ENCODE peak calls at places on chromosome 15, in four cellular contexts. One of them, this sample, is unnamed.

GRCh38 chr15:90904746-90905145 is 1.6 kb downstream of the MAN2A2 start:
- DNase-seq in GM12878: no peak
- DNase-seq in HL-60: no peak
- DNase-seq in K562: no peak
- DNase-seq in this sample: no peak

GRCh38 chr15:43281926-43282602 is 15.3 kb upstream of the TGM5 start:
- DNase-seq in GM12878: no peak
- DNase-seq in HL-60: no peak
- DNase-seq in K562: no peak
- DNase-seq in this sample: no peak

GRCh38 chr15:67863442-67863987 is 23.7 kb upstream of the RNU6-1 start:
- DNase-seq in GM12878: peak; percentile 61
- DNase-seq in HL-60: peak; percentile 79
- DNase-seq in K562: peak; percentile 84
- DNase-seq in this sample: peak; percentile 71

GRCh38 chr15:87623832-87624231 is 632.7 kb downstream of the NTRK3 start:
- DNase-seq in GM12878: no peak
- DNase-seq in HL-60: peak; percentile 39
- DNase-seq in K562: peak; percentile 31
- DNase-seq in this sample: no peak

GRCh38 chr15:49103676-49104075 is 51.7 kb downstream of the COPS2 start:
- DNase-seq in GM12878: no peak
- DNase-seq in HL-60: no peak
- DNase-seq in K562: no peak
- DNase-seq in this sample: no peak

GRCh38 chr15:39391230-39391629 is 189.6 kb upstream of the THBS1 start:
- DNase-seq in GM12878: no peak
- DNase-seq in HL-60: no peak
- DNase-seq in K562: no peak
- DNase-seq in this sample: no peak

GRCh38 chr15:43493687-43494472 is 924 bp upstream of the TP53BP1 start:
- DNase-seq in GM12878: no peak
- DNase-seq in HL-60: no peak
- DNase-seq in K562: peak; percentile 25
- DNase-seq in this sample: no peak

GRCh38 chr15:98330258-98330657 is 318.1 kb upstream of the IGF1R start:
- DNase-seq in GM12878: no peak
- DNase-seq in HL-60: no peak
- DNase-seq in K562: no peak
- DNase-seq in this sample: no peak

GRCh38 chr15:27260523-27260922 is 289.5 kb downstream of the GABRG3 start:
- DNase-seq in GM12878: no peak
- DNase-seq in HL-60: no peak
- DNase-seq in K562: no peak
- DNase-seq in this sample: no peak

GRCh38 chr15:57752426-57752825 is 45.9 kb downstream of the POLR2M start:
- DNase-seq in GM12878: no peak
- DNase-seq in HL-60: no peak
- DNase-seq in K562: no peak
- DNase-seq in this sample: no peak

GRCh38 chr15:64137226-64137833 is 14.2 kb upstream of the SNX22 start:
- DNase-seq in GM12878: no peak
- DNase-seq in HL-60: no peak
- DNase-seq in K562: no peak
- DNase-seq in this sample: no peak

GRCh38 chr15:41937568-41937923 is 34.8 kb downstream of the EHD4 start:
- DNase-seq in GM12878: no peak
- DNase-seq in HL-60: no peak
- DNase-seq in K562: no peak
- DNase-seq in this sample: no peak

GRCh38 chr15:41939986-41940385 is 32.4 kb downstream of the EHD4 start:
- DNase-seq in GM12878: no peak
- DNase-seq in HL-60: no peak
- DNase-seq in K562: no peak
- DNase-seq in this sample: no peak

GRCh38 chr15:41941644-41942415 is 30.5 kb downstream of the EHD4 start:
- DNase-seq in GM12878: no peak
- DNase-seq in HL-60: no peak
- DNase-seq in K562: no peak
- DNase-seq in this sample: no peak

GRCh38 chr15:41942886-41943285 is 29.5 kb downstream of the EHD4 start:
- DNase-seq in GM12878: no peak
- DNase-seq in HL-60: no peak
- DNase-seq in K562: no peak
- DNase-seq in this sample: no peak

GRCh38 chr15:41940441-41940857 is 31.9 kb downstream of the EHD4 start:
- DNase-seq in GM12878: no peak
- DNase-seq in HL-60: no peak
- DNase-seq in K562: no peak
- DNase-seq in this sample: no peak
- TF ChIP-seq SPI1 in GM12878: no peak
- TF ChIP-seq SPI1 in HL-60: no peak
- TF ChIP-seq SPI1 in K562: no peak
- TF ChIP-seq SPI1 in this sample: no peak

GRCh38 chr15:101542306-101543025 is 53.0 kb upstream of the PCSK6 start:
- DNase-seq in GM12878: no peak
- DNase-seq in HL-60: no peak
- DNase-seq in K562: no peak
- DNase-seq in this sample: no peak
- TF ChIP-seq SPI1 in GM12878: no peak
- TF ChIP-seq SPI1 in HL-60: no peak
- TF ChIP-seq SPI1 in K562: no peak
- TF ChIP-seq SPI1 in this sample: no peak

GRCh38 chr15:66734961-66735908 is 33.2 kb downstream of the SMAD6 start:
- DNase-seq in GM12878: no peak
- DNase-seq in HL-60: no peak
- DNase-seq in K562: no peak
- DNase-seq in this sample: no peak
- TF ChIP-seq SPI1 in GM12878: no peak
- TF ChIP-seq SPI1 in HL-60: no peak
- TF ChIP-seq SPI1 in K562: no peak
- TF ChIP-seq SPI1 in this sample: no peak

GRCh38 chr15:70752142-70752754 is 11.1 kb downstream of the UACA start:
- DNase-seq in GM12878: no peak
- DNase-seq in HL-60: no peak
- DNase-seq in K562: no peak
- DNase-seq in this sample: no peak

GRCh38 chr15:70750203-70750869 is 13.0 kb downstream of the UACA start:
- DNase-seq in GM12878: no peak
- DNase-seq in HL-60: no peak
- DNase-seq in K562: no peak
- DNase-seq in this sample: no peak

GRCh38 chr15:70757627-70758026 is 5.7 kb downstream of the UACA start:
- DNase-seq in GM12878: no peak
- DNase-seq in HL-60: no peak
- DNase-seq in K562: no peak
- DNase-seq in this sample: no peak

GRCh38 chr15:70754862-70755261 is 8.5 kb downstream of the UACA start:
- DNase-seq in GM12878: no peak
- DNase-seq in HL-60: no peak
- DNase-seq in K562: no peak
- DNase-seq in this sample: no peak

DNA sequence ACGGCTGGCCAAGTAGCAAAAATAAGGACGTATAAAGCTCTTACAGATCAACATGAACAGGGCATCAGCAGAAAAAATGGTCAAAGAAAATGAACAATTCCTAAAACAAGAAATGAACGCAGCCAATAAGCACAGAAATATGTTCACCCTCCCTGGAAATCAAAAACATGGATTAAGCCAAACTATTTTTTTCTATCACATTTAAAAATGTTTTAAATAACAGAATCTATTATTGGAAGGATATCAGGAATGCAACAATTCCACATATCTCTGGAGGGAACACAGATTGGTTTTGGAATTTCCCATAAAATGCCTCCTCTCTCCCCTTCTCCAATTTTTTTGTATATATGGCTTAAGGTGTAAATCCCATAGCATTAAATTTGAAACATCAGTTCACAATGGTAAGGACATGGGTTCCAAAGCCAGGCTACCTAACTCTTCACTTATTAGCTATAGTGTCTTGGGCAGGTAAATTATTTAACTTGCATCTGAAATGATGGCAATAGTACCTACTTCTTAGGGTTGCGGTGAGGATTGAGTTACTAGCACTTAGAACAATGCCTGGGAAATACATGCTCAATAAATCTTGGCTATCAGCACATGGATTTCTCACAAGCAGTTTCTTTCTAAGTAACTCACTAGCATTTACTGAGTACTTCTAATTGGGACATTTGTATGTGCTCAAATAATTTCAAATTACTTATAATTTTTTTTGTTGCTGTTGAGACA is 10.1 kb downstream of the UACA start:
- DNase-seq in GM12878: no peak
- DNase-seq in HL-60: no peak
- DNase-seq in K562: no peak
- DNase-seq in this sample: no peak
- TF ChIP-seq SPI1 in GM12878: no peak
- TF ChIP-seq SPI1 in HL-60: no peak
- TF ChIP-seq SPI1 in K562: no peak
- TF ChIP-seq SPI1 in this sample: no peak

GRCh38 chr15:59191855-59192237 is 14.8 kb upstream of the LDHAL6B start:
- DNase-seq in GM12878: no peak
- DNase-seq in HL-60: no peak
- DNase-seq in K562: no peak
- DNase-seq in this sample: no peak
- TF ChIP-seq SPI1 in GM12878: no peak
- TF ChIP-seq SPI1 in HL-60: no peak
- TF ChIP-seq SPI1 in K562: no peak
- TF ChIP-seq SPI1 in this sample: no peak